ENCODE peak calls at places on chromosomes 11 and 22, in five cellular contexts. J is H9, U is neuronal stem cell, P is IMR-90, G is H1. E is an unnamed sample.

GRCh38 chr11:19644316-19644715 is 68.3 kb upstream of the NAV2 start:
- DNase-seq in P (no peak), U (no peak), J (no peak), G (no peak), E (no peak)

GRCh38 chr22:48278620-48279464 is 1516.4 kb downstream of the TBC1D22A start:
- DNase-seq in J (no peak), U (no peak), P (no peak), G (no peak), E (no peak)

GRCh38 chr22:30947821-30948454 is 20.6 kb downstream of the MORC2 start:
- DNase-seq in U (peak), G (no peak), P (peak), J (no peak), E (peak)

GRCh38 chr22:27480487-27480886 is 321.1 kb downstream of the MN1 start:
- DNase-seq in U (peak), G (no peak), P (no peak), J (peak), E (peak)

GRCh38 chr11:125251956-125252355 is 87.4 kb downstream of the PKNOX2 start:
- DNase-seq in U (no peak), G (no peak), P (peak), J (no peak), E (no peak)

GRCh38 chr11:72585762-72586590 is 88.2 kb downstream of the PDE2A start:
- DNase-seq in U (peak), G (no peak), P (peak), J (peak), E (peak)

GRCh38 chr11:3644817-3645235 is at the start of gene ART1:
- DNase-seq in P (no peak), U (no peak), G (no peak), J (no peak), E (no peak)

GRCh38 chr11:131932584-131933360 is 562.4 kb downstream of the NTM start:
- DNase-seq in G (no peak), J (no peak), P (no peak), U (no peak), E (no peak)

GRCh38 chr11:69840371-69841169 is 21.4 kb upstream of the FGF3 start:
- DNase-seq in P (no peak), U (no peak), J (peak), G (no peak), E (no peak)

GRCh38 chr11:34252015-34252414 is 105.8 kb downstream of the ABTB2 start:
- DNase-seq in G (no peak), P (no peak), U (no peak), J (no peak), E (no peak)
- H2AK5ac ChIP-seq in G (no peak), P (peak), U (no peak), J (no peak), E (no peak)

GRCh38 chr11:123519055-123519796 is 89.2 kb downstream of the GRAMD1B start:
- DNase-seq in U (no peak), J (peak), G (no peak), P (peak), E (peak)
- H4K8ac ChIP-seq in U (no peak), J (no peak), G (peak), P (no peak), E (no peak)

DNA sequence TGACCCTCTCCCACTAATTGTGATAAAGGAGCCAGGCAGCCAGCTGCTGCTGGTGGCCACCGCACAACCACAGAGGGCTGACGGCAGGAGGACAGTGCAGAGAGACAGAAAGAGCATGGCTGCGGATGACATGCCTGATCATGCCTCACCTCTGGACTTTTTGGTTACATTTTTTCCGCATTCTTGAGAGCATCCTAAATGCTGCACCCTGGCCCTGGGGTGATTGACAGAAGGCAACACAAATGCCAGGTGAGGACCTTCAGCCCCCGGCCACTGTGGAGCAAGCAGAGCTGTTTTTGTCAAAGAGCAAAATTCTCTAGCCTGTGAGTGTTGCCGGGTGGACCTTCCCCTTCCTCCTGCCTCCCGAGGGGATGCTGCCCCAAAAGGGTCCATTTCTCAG is 78.5 kb downstream of the RPS6KA4 start:
- DNase-seq in P (no peak), U (no peak), J (no peak), G (no peak), E (no peak)
- H2AK5ac ChIP-seq in P (no peak), U (no peak), J (no peak), G (no peak), E (no peak)

GRCh38 chr22:18085188-18085587 is 7.4 kb downstream of the PEX26 start:
- DNase-seq in J (no peak), P (peak), G (no peak), U (no peak), E (no peak)
- H4K8ac ChIP-seq in J (no peak), P (no peak), G (no peak), U (no peak), E (no peak)

E was measured in mesendoderm.